ENCODE peak calls at places on chromosomes 13 and 19, in eight cellular contexts. S is cardiac fibroblast; D is hepatocyte; A is GM04504; F is HFFc6; M is mucosa of descending colon; K is pancreas; J is stimulated activated CD8-positive, alpha-beta memory T cell treated with anti-CD3 and anti-CD28 coated beads, Interleukin-4, amount 100 ng/mL, for 4 hours. G is an unnamed sample.

GRCh38 chr13:27425151-27425917 is 915 bp downstream of the GTF3A start:
- DNase-seq in S (peak; percentile 19), D (no peak), A (no peak), F (no peak), M (no peak), K (no peak), J (no peak), G (no peak)

GRCh38 chr19:42254850-42255765 is at the start of gene ERF:
- DNase-seq in S (peak; percentile 91), D (peak; percentile 97), A (peak; percentile 78), F (peak; percentile 83), M (peak; percentile 98), K (peak; percentile 96), J (peak; percentile 82), G (peak; percentile 96)

GRCh38 chr13:73998631-73999030 is 135.6 kb downstream of the KLF12 start:
- DNase-seq in S (no peak), D (no peak), A (no peak), F (no peak), M (no peak), K (no peak), J (no peak), G (no peak)

GRCh38 chr19:15374796-15375440 is 4.7 kb downstream of the AKAP8 start:
- DNase-seq in S (peak; percentile 33), D (no peak), A (no peak), F (no peak), M (no peak), K (no peak), J (no peak), G (no peak)

GRCh38 chr13:25881946-25882574 is 169.8 kb downstream of the SHISA2 start:
- DNase-seq in S (no peak), D (peak; percentile 39), A (no peak), F (no peak), M (no peak), K (no peak), J (no peak), G (peak; percentile 84)

GRCh38 chr19:46551175-46551574 is 50.0 kb upstream of the CALM3 start:
- DNase-seq in S (no peak), D (no peak), A (no peak), F (no peak), M (no peak), K (no peak), J (no peak), G (no peak)

GRCh38 chr19:54463531-54464043 is at the start of gene LENG9:
- DNase-seq in S (peak; percentile 100), D (peak; percentile 100), A (peak; percentile 92), F (peak; percentile 97), M (peak; percentile 98), K (peak; percentile 98), J (peak; percentile 82), G (peak; percentile 98)

GRCh38 chr19:17658666-17659065 is 29.5 kb downstream of the UNC13A start:
- DNase-seq in S (peak; percentile 9), D (no peak), A (no peak), F (no peak), M (no peak), K (no peak), J (no peak), G (no peak)

GRCh38 chr19:46420056-46420455 is 6.7 kb upstream of the CCDC8 start:
- DNase-seq in S (no peak), D (no peak), A (no peak), F (no peak), M (no peak), K (no peak), J (no peak), G (no peak)

GRCh38 chr13:69857188-69857821 is 250.3 kb upstream of the ATXN8OS start:
- DNase-seq in S (peak; percentile 57), D (peak; percentile 83), A (no peak), F (peak; percentile 13), M (no peak), K (no peak), J (no peak), G (no peak)

GRCh38 chr13:102878491-102878890 is 32.7 kb downstream of the ERCC5 start:
- DNase-seq in S (peak; percentile 64), D (no peak), A (no peak), F (no peak), M (no peak), K (no peak), J (no peak), G (no peak)

GRCh38 chr13:24717217-24717616 is 37.0 kb downstream of the ATP12A start:
- DNase-seq in S (no peak), D (no peak), A (no peak), F (no peak), M (no peak), K (no peak), J (no peak), G (no peak)

GRCh38 chr19:34217952-34218817 is 36.2 kb upstream of the GARRE1 start:
- DNase-seq in S (peak; percentile 92), D (peak; percentile 24), A (peak; percentile 93), F (peak; percentile 92), M (no peak), K (no peak), J (peak; percentile 33), G (no peak)

GRCh38 chr19:2173841-2174577 is 10.3 kb downstream of the DOT1L start:
- DNase-seq in S (no peak), D (no peak), A (no peak), F (no peak), M (no peak), K (no peak), J (no peak), G (no peak)

GRCh38 chr13:53237696-53238095 is 209.1 kb downstream of the OLFM4 start:
- DNase-seq in S (no peak), D (no peak), A (no peak), F (no peak), M (no peak), K (no peak), J (no peak), G (no peak)

GRCh38 chr13:106493569-106493968 is 41.9 kb downstream of the EFNB2 start:
- DNase-seq in S (no peak), D (no peak), A (no peak), F (no peak), M (no peak), K (no peak), J (no peak), G (peak; percentile 61)

GRCh38 chr19:4449022-4449825 is 8.4 kb downstream of the UBXN6 start:
- DNase-seq in S (no peak), D (no peak), A (no peak), F (no peak), M (no peak), K (peak; percentile 87), J (no peak), G (no peak)

GRCh38 chr13:29754486-29754806 is 96.0 kb downstream of the UBL3 start:
- DNase-seq in S (peak; percentile 45), D (no peak), A (no peak), F (peak; percentile 44), M (no peak), K (no peak), J (no peak), G (peak; percentile 59)

GRCh38 chr13:73740681-73741080 is 393.5 kb downstream of the KLF12 start:
- DNase-seq in S (peak; percentile 6), D (no peak), A (no peak), F (no peak), M (no peak), K (no peak), J (no peak), G (no peak)

GRCh38 chr19:13718733-13719132 is 45.6 kb upstream of the MRI1 start:
- DNase-seq in S (peak; percentile 71), D (peak; percentile 23), A (peak; percentile 71), F (no peak), M (peak; percentile 67), K (peak; percentile 20), J (no peak), G (peak; percentile 57)

GRCh38 chr13:41361501-41361900 is 50.4 kb downstream of the NAA16 start:
- DNase-seq in S (peak; percentile 43), D (no peak), A (no peak), F (peak; percentile 5), M (no peak), K (no peak), J (no peak), G (no peak)

GRCh38 chr13:75445717-75446529 is 36.0 kb downstream of the TBC1D4 start:
- DNase-seq in S (peak; percentile 56), D (no peak), A (no peak), F (peak; percentile 37), M (no peak), K (no peak), J (no peak), G (no peak)

GRCh38 chr19:18401580-18402112 is 4.2 kb upstream of the LRRC25 start:
- DNase-seq in S (peak; percentile 76), D (peak; percentile 90), A (no peak), F (peak; percentile 58), M (peak; percentile 76), K (no peak), J (no peak), G (no peak)

GRCh38 chr19:41296323-41296935 is 13.5 kb upstream of the CCDC97 start:
- DNase-seq in S (no peak), D (no peak), A (no peak), F (no peak), M (no peak), K (no peak), J (no peak), G (no peak)

GRCh38 chr13:53110181-53110580 is 81.6 kb downstream of the OLFM4 start:
- DNase-seq in S (no peak), D (no peak), A (no peak), F (no peak), M (no peak), K (no peak), J (no peak), G (no peak)

GRCh38 chr13:34577051-34577450 is 365.0 kb upstream of the NBEA start:
- DNase-seq in S (peak; percentile 9), D (no peak), A (peak; percentile 18), F (peak; percentile 27), M (no peak), K (no peak), J (no peak), G (peak; percentile 57)

GRCh38 chr19:11421607-11422098 is 2.5 kb upstream of the RGL3 start:
- DNase-seq in S (no peak), D (peak; percentile 69), A (no peak), F (no peak), M (peak; percentile 69), K (peak; percentile 53), J (no peak), G (peak; percentile 83)

GRCh38 chr13:26425439-26426358 is 131.8 kb upstream of the WASF3 start:
- DNase-seq in S (peak; percentile 57), D (peak; percentile 25), A (no peak), F (peak; percentile 30), M (peak; percentile 36), K (no peak), J (no peak), G (peak; percentile 71)

GRCh38 chr13:22103628-22104027 is 432.8 kb downstream of the FGF9 start:
- DNase-seq in S (no peak), D (no peak), A (no peak), F (no peak), M (no peak), K (no peak), J (no peak), G (no peak)

GRCh38 chr13:41917641-41918040 is 43.3 kb downstream of the VWA8 start:
- DNase-seq in S (peak; percentile 74), D (no peak), A (peak; percentile 40), F (peak; percentile 60), M (no peak), K (no peak), J (no peak), G (no peak)

GRCh38 chr13:100300708-100301107 is 211.8 kb downstream of the PCCA start:
- DNase-seq in S (no peak), D (no peak), A (no peak), F (no peak), M (no peak), K (no peak), J (no peak), G (no peak)

GRCh38 chr13:113839536-113840204 is 24.2 kb downstream of the GAS6 start:
- DNase-seq in S (no peak), D (no peak), A (no peak), F (no peak), M (peak; percentile 84), K (peak; percentile 64), J (no peak), G (no peak)

GRCh38 chr19:31110331-31110730 is 238.9 kb downstream of the TSHZ3 start:
- DNase-seq in S (peak; percentile 76), D (peak; percentile 52), A (no peak), F (peak; percentile 26), M (no peak), K (no peak), J (no peak), G (peak; percentile 64)

GRCh38 chr13:43884221-43884620 is 4.5 kb downstream of the LACC1 start:
- DNase-seq in S (no peak), D (no peak), A (no peak), F (no peak), M (no peak), K (no peak), J (no peak), G (no peak)

G was measured in islet precursor cell.